ENCODE peak calls at places on chromosomes 1 and 21, in nine cellular contexts. One of them, this sample, is unnamed.
A peak's percentile ranks its signal among the peaks of the same experiment; 100 is the strongest.

GRCh38 chr1:156689035-156689959 is 12.1 kb upstream of the NES start:
- DNase-seq in IMR-90: peak; percentile 80
- DNase-seq in DMS153: peak; percentile 82
- DNase-seq in nucleus accumbens: peak; percentile 23
- DNase-seq in GM23248: peak; percentile 90
- DNase-seq in iris pigment epithelial cell: peak; percentile 66
- DNase-seq in C1 segment of cervical spinal cord: no peak
- DNase-seq in astrocyte of the cerebellum: peak; percentile 53
- DNase-seq in NCI-H748 treated with DMSO at 0.1 percent for 48 hours: peak; percentile 66
- DNase-seq in this sample: peak; percentile 89

GRCh38 chr1:184649500-184649899 is 105.2 kb downstream of the EDEM3 start:
- DNase-seq in IMR-90: peak; percentile 51
- DNase-seq in DMS153: no peak
- DNase-seq in nucleus accumbens: no peak
- DNase-seq in GM23248: peak; percentile 76
- DNase-seq in iris pigment epithelial cell: no peak
- DNase-seq in C1 segment of cervical spinal cord: no peak
- DNase-seq in astrocyte of the cerebellum: no peak
- DNase-seq in NCI-H748 treated with DMSO at 0.1 percent for 48 hours: no peak
- DNase-seq in this sample: no peak

GRCh38 chr1:232473319-232473718 is 156.6 kb downstream of the SIPA1L2 start:
- DNase-seq in IMR-90: peak; percentile 66
- DNase-seq in DMS153: no peak
- DNase-seq in nucleus accumbens: no peak
- DNase-seq in GM23248: peak; percentile 81
- DNase-seq in iris pigment epithelial cell: peak; percentile 86
- DNase-seq in C1 segment of cervical spinal cord: no peak
- DNase-seq in astrocyte of the cerebellum: peak; percentile 59
- DNase-seq in NCI-H748 treated with DMSO at 0.1 percent for 48 hours: no peak
- DNase-seq in this sample: no peak

GRCh38 chr1:56193656-56194055 is 385.7 kb downstream of the PLPP3 start:
- DNase-seq in IMR-90: no peak
- DNase-seq in DMS153: no peak
- DNase-seq in nucleus accumbens: no peak
- DNase-seq in GM23248: no peak
- DNase-seq in iris pigment epithelial cell: no peak
- DNase-seq in C1 segment of cervical spinal cord: no peak
- DNase-seq in astrocyte of the cerebellum: no peak
- DNase-seq in NCI-H748 treated with DMSO at 0.1 percent for 48 hours: no peak
- DNase-seq in this sample: no peak

GRCh38 chr1:33301273-33301984 is 19.5 kb downstream of the A3GALT2 start:
- DNase-seq in IMR-90: peak; percentile 18
- DNase-seq in DMS153: no peak
- DNase-seq in nucleus accumbens: no peak
- DNase-seq in GM23248: peak; percentile 41
- DNase-seq in iris pigment epithelial cell: peak; percentile 43
- DNase-seq in C1 segment of cervical spinal cord: no peak
- DNase-seq in astrocyte of the cerebellum: no peak
- DNase-seq in NCI-H748 treated with DMSO at 0.1 percent for 48 hours: no peak
- DNase-seq in this sample: no peak

GRCh38 chr21:44872568-44873355 is 728 bp downstream of the PTTG1IP start:
- DNase-seq in IMR-90: peak; percentile 46
- DNase-seq in DMS153: no peak
- DNase-seq in nucleus accumbens: no peak
- DNase-seq in GM23248: peak; percentile 61
- DNase-seq in iris pigment epithelial cell: peak; percentile 60
- DNase-seq in C1 segment of cervical spinal cord: no peak
- DNase-seq in astrocyte of the cerebellum: no peak
- DNase-seq in NCI-H748 treated with DMSO at 0.1 percent for 48 hours: no peak
- DNase-seq in this sample: peak; percentile 57

GRCh38 chr21:45889115-45889708 is 92.4 kb upstream of the COL6A1 start:
- DNase-seq in IMR-90: no peak
- DNase-seq in DMS153: no peak
- DNase-seq in nucleus accumbens: no peak
- DNase-seq in GM23248: no peak
- DNase-seq in iris pigment epithelial cell: no peak
- DNase-seq in C1 segment of cervical spinal cord: no peak
- DNase-seq in astrocyte of the cerebellum: no peak
- DNase-seq in NCI-H748 treated with DMSO at 0.1 percent for 48 hours: no peak
- DNase-seq in this sample: no peak

GRCh38 chr1:183023146-183023600 is at the start of gene LAMC1:
- DNase-seq in IMR-90: peak; percentile 80
- DNase-seq in DMS153: peak; percentile 43
- DNase-seq in nucleus accumbens: no peak
- DNase-seq in GM23248: peak; percentile 93
- DNase-seq in iris pigment epithelial cell: peak; percentile 81
- DNase-seq in C1 segment of cervical spinal cord: no peak
- DNase-seq in astrocyte of the cerebellum: peak; percentile 54
- DNase-seq in NCI-H748 treated with DMSO at 0.1 percent for 48 hours: no peak
- DNase-seq in this sample: peak; percentile 80

GRCh38 chr21:17780539-17780938 is 38.6 kb downstream of the C21orf91 start:
- DNase-seq in IMR-90: no peak
- DNase-seq in DMS153: no peak
- DNase-seq in nucleus accumbens: no peak
- DNase-seq in GM23248: no peak
- DNase-seq in iris pigment epithelial cell: peak; percentile 6
- DNase-seq in C1 segment of cervical spinal cord: no peak
- DNase-seq in astrocyte of the cerebellum: no peak
- DNase-seq in NCI-H748 treated with DMSO at 0.1 percent for 48 hours: no peak
- DNase-seq in this sample: no peak

GRCh38 chr1:29912413-29912812 is 676.1 kb downstream of the PTPRU start:
- DNase-seq in IMR-90: peak; percentile 54
- DNase-seq in DMS153: no peak
- DNase-seq in nucleus accumbens: no peak
- DNase-seq in GM23248: peak; percentile 32
- DNase-seq in iris pigment epithelial cell: peak; percentile 50
- DNase-seq in C1 segment of cervical spinal cord: no peak
- DNase-seq in astrocyte of the cerebellum: peak; percentile 6
- DNase-seq in NCI-H748 treated with DMSO at 0.1 percent for 48 hours: no peak
- DNase-seq in this sample: no peak

GRCh38 chr1:108972941-108973340 is 9.7 kb upstream of the CLCC1 start:
- DNase-seq in IMR-90: no peak
- DNase-seq in DMS153: no peak
- DNase-seq in nucleus accumbens: no peak
- DNase-seq in GM23248: no peak
- DNase-seq in iris pigment epithelial cell: no peak
- DNase-seq in C1 segment of cervical spinal cord: no peak
- DNase-seq in astrocyte of the cerebellum: no peak
- DNase-seq in NCI-H748 treated with DMSO at 0.1 percent for 48 hours: no peak
- DNase-seq in this sample: no peak

GRCh38 chr1:27368872-27369703 is 2.3 kb upstream of the MAP3K6 start:
- DNase-seq in IMR-90: peak; percentile 40
- DNase-seq in DMS153: no peak
- DNase-seq in nucleus accumbens: no peak
- DNase-seq in GM23248: peak; percentile 53
- DNase-seq in iris pigment epithelial cell: peak; percentile 33
- DNase-seq in C1 segment of cervical spinal cord: no peak
- DNase-seq in astrocyte of the cerebellum: no peak
- DNase-seq in NCI-H748 treated with DMSO at 0.1 percent for 48 hours: no peak
- DNase-seq in this sample: no peak

GRCh38 chr1:241447056-241447649 is 72.4 kb downstream of the FH start:
- DNase-seq in IMR-90: peak; percentile 8
- DNase-seq in DMS153: no peak
- DNase-seq in nucleus accumbens: no peak
- DNase-seq in GM23248: no peak
- DNase-seq in iris pigment epithelial cell: no peak
- DNase-seq in C1 segment of cervical spinal cord: no peak
- DNase-seq in astrocyte of the cerebellum: no peak
- DNase-seq in NCI-H748 treated with DMSO at 0.1 percent for 48 hours: no peak
- DNase-seq in this sample: no peak

GRCh38 chr1:109484519-109484975 is 842 bp downstream of the ATXN7L2 start:
- DNase-seq in IMR-90: no peak
- DNase-seq in DMS153: no peak
- DNase-seq in nucleus accumbens: no peak
- DNase-seq in GM23248: peak; percentile 23
- DNase-seq in iris pigment epithelial cell: no peak
- DNase-seq in C1 segment of cervical spinal cord: no peak
- DNase-seq in astrocyte of the cerebellum: no peak
- DNase-seq in NCI-H748 treated with DMSO at 0.1 percent for 48 hours: no peak
- DNase-seq in this sample: no peak

GRCh38 chr21:16519012-16519411 is 789.2 kb downstream of the USP25 start:
- DNase-seq in IMR-90: no peak
- DNase-seq in DMS153: no peak
- DNase-seq in nucleus accumbens: no peak
- DNase-seq in GM23248: no peak
- DNase-seq in iris pigment epithelial cell: no peak
- DNase-seq in C1 segment of cervical spinal cord: no peak
- DNase-seq in astrocyte of the cerebellum: no peak
- DNase-seq in NCI-H748 treated with DMSO at 0.1 percent for 48 hours: no peak
- DNase-seq in this sample: no peak

GRCh38 chr1:47783638-47784293 is 213.4 kb downstream of the TRABD2B start:
- DNase-seq in IMR-90: no peak
- DNase-seq in DMS153: no peak
- DNase-seq in nucleus accumbens: no peak
- DNase-seq in GM23248: no peak
- DNase-seq in iris pigment epithelial cell: no peak
- DNase-seq in C1 segment of cervical spinal cord: no peak
- DNase-seq in astrocyte of the cerebellum: no peak
- DNase-seq in NCI-H748 treated with DMSO at 0.1 percent for 48 hours: no peak
- DNase-seq in this sample: no peak

GRCh38 chr1:170674239-170674638 is 10.3 kb downstream of the PRRX1 start:
- DNase-seq in IMR-90: peak; percentile 62
- DNase-seq in DMS153: no peak
- DNase-seq in nucleus accumbens: no peak
- DNase-seq in GM23248: peak; percentile 82
- DNase-seq in iris pigment epithelial cell: peak; percentile 58
- DNase-seq in C1 segment of cervical spinal cord: no peak
- DNase-seq in astrocyte of the cerebellum: no peak
- DNase-seq in NCI-H748 treated with DMSO at 0.1 percent for 48 hours: no peak
- DNase-seq in this sample: no peak

GRCh38 chr1:188128761-188129160 is 1300.0 kb downstream of the PLA2G4A start:
- DNase-seq in IMR-90: peak; percentile 41
- DNase-seq in DMS153: peak; percentile 12
- DNase-seq in nucleus accumbens: no peak
- DNase-seq in GM23248: peak; percentile 14
- DNase-seq in iris pigment epithelial cell: peak; percentile 73
- DNase-seq in C1 segment of cervical spinal cord: no peak
- DNase-seq in astrocyte of the cerebellum: no peak
- DNase-seq in NCI-H748 treated with DMSO at 0.1 percent for 48 hours: no peak
- DNase-seq in this sample: no peak